ENCODE peak calls at places on chromosomes 16 and 17, in nine cellular contexts. U is AML-193; P is NCI-H2081; S is AG20443; R is AG08396; G is caudate nucleus; W is activated T-cell treated with anti-CD3 and anti-CD28 coated beads for 1 hour; Q is AG04450; F is central memory CD4-positive, alpha-beta T cell. Y is an unnamed sample.

GRCh38 chr17:10151667-10152496 is 46.5 kb downstream of the GAS7 start:
- DNase-seq in Q (no peak), S (no peak), P (no peak), R (no peak), W (no peak), G (peak), F (no peak), U (peak), Y (peak)

GRCh38 chr17:69460963-69461922 is 46.7 kb downstream of the MAP2K6 start:
- DNase-seq in P (no peak), R (no peak), Q (no peak), W (no peak), F (no peak), U (no peak), S (no peak), G (no peak), Y (no peak)

GRCh38 chr17:66200685-66201092 is 8.8 kb upstream of the CEP112 start:
- DNase-seq in W (peak), S (peak), F (peak), U (peak), Q (peak), G (peak), P (peak), R (peak), Y (no peak)

GRCh38 chr17:8965394-8966168 is at the start of gene PIK3R5:
- DNase-seq in F (peak), P (peak), U (peak), Q (no peak), S (peak), G (no peak), R (no peak), W (peak), Y (no peak)

GRCh38 chr16:58614860-58615259 is 14.8 kb downstream of the CNOT1 start:
- DNase-seq in Q (no peak), P (no peak), U (no peak), F (no peak), G (no peak), W (no peak), S (no peak), R (no peak), Y (no peak)

GRCh38 chr16:29117631-29118030 is 132.8 kb downstream of the LAT start:
- DNase-seq in P (no peak), W (no peak), Q (no peak), R (no peak), S (no peak), F (no peak), U (no peak), G (no peak), Y (no peak)

GRCh38 chr17:73278465-73279453 is 17.1 kb upstream of the CPSF4L start:
- DNase-seq in G (no peak), Q (no peak), W (no peak), P (peak), U (no peak), F (no peak), S (peak), R (peak), Y (no peak)

GRCh38 chr17:72118588-72119279 is 2.1 kb upstream of the SOX9 start:
- DNase-seq in P (peak), Q (peak), F (peak), W (no peak), G (peak), S (peak), R (peak), U (peak), Y (peak)

GRCh38 chr17:73291260-73291801 is 20.5 kb downstream of the CDC42EP4 start:
- DNase-seq in P (no peak), F (no peak), Q (no peak), G (no peak), R (peak), U (peak), W (no peak), S (peak), Y (no peak)

GRCh38 chr17:59840908-59841666 is 51.7 kb downstream of the TUBD1 start:
- DNase-seq in F (peak), Q (no peak), P (peak), G (no peak), S (no peak), R (no peak), U (no peak), W (no peak), Y (no peak)

GRCh38 chr17:17314501-17315071 is 11.4 kb downstream of the NT5M start:
- DNase-seq in P (no peak), W (no peak), Q (no peak), S (peak), R (no peak), G (no peak), U (no peak), F (no peak), Y (no peak)

GRCh38 chr16:9647981-9648701 is 534.1 kb downstream of the GRIN2A start:
- DNase-seq in S (peak), Q (no peak), R (peak), U (peak), F (no peak), W (no peak), P (no peak), G (no peak), Y (no peak)

GRCh38 chr16:82639666-82640336 is 13.0 kb downstream of the CDH13 start:
- DNase-seq in G (no peak), R (peak), F (no peak), W (peak), Q (no peak), S (peak), U (peak), P (peak), Y (peak)

GRCh38 chr17:522912-523311 is 170.3 kb upstream of the RPH3AL start:
- DNase-seq in Q (no peak), S (no peak), G (no peak), W (no peak), U (no peak), P (no peak), R (no peak), F (no peak), Y (no peak)

GRCh38 chr16:89918453-89919347 is at the start of gene MC1R:
- DNase-seq in S (no peak), R (peak), G (no peak), Q (no peak), F (no peak), P (no peak), W (no peak), U (no peak), Y (no peak)

GRCh38 chr16:85512716-85513115 is 100.4 kb upstream of the GSE1 start:
- DNase-seq in F (no peak), R (peak), G (no peak), S (no peak), Q (no peak), P (no peak), W (no peak), U (no peak), Y (no peak)

GRCh38 chr17:2138768-2139167 is 83.9 kb downstream of the HIC1 start:
- DNase-seq in S (peak), R (no peak), U (peak), P (no peak), F (no peak), Q (no peak), G (no peak), W (no peak), Y (no peak)

GRCh38 chr16:67428146-67428731 is 2.7 kb upstream of the HSD11B2 start:
- DNase-seq in Q (no peak), R (peak), W (peak), F (peak), U (peak), S (peak), P (peak), G (no peak), Y (peak)

GRCh38 chr16:26281681-26282080 is 589.9 kb downstream of the HS3ST4 start:
- DNase-seq in S (no peak), U (no peak), Q (no peak), W (no peak), G (no peak), R (no peak), F (no peak), P (no peak), Y (no peak)

GRCh38 chr17:31254654-31255053 is 42.4 kb downstream of the OMG start:
- DNase-seq in R (no peak), Q (no peak), G (no peak), U (no peak), F (no peak), P (no peak), W (no peak), S (no peak), Y (no peak)

GRCh38 chr17:67435122-67435521 is 58.0 kb downstream of the PITPNC1 start:
- DNase-seq in U (peak), P (no peak), G (no peak), S (no peak), R (no peak), W (no peak), F (peak), Q (no peak), Y (no peak)

GRCh38 chr17:16474012-16474725 is 17.8 kb downstream of the LRRC75A start:
- DNase-seq in Q (no peak), U (no peak), P (no peak), S (no peak), G (no peak), F (no peak), R (no peak), W (no peak), Y (no peak)

GRCh38 chr16:66278604-66279262 is 87.8 kb upstream of the CDH5 start:
- DNase-seq in R (no peak), U (no peak), S (no peak), F (no peak), G (no peak), Q (no peak), W (no peak), P (peak), Y (no peak)

GRCh38 chr16:52086901-52087300 is 460.0 kb downstream of the TOX3 start:
- DNase-seq in R (no peak), F (no peak), Q (no peak), P (no peak), S (no peak), U (no peak), G (no peak), W (no peak), Y (no peak)

GRCh38 chr17:19317359-19318095 is 45.0 kb downstream of the B9D1 start:
- DNase-seq in P (no peak), F (no peak), Q (peak), G (peak), S (peak), U (no peak), R (peak), W (no peak), Y (peak)

GRCh38 chr17:9205520-9206159 is 184.3 kb downstream of the NTN1 start:
- DNase-seq in G (no peak), S (no peak), Q (no peak), U (no peak), F (no peak), W (no peak), P (no peak), R (no peak), Y (no peak)

GRCh38 chr17:57861000-57861736 is 11.3 kb upstream of the MRPS23 start:
- DNase-seq in F (peak), Q (no peak), P (peak), W (peak), U (peak), G (no peak), S (peak), R (peak), Y (no peak)

GRCh38 chr17:82964851-82965341 is 114.5 kb upstream of the METRNL start:
- DNase-seq in R (no peak), G (no peak), Q (no peak), W (no peak), F (no peak), S (no peak), P (no peak), U (no peak), Y (no peak)

GRCh38 chr17:5077781-5078105 is 524 bp upstream of the ZFP3 start:
- DNase-seq in R (no peak), G (no peak), P (no peak), S (no peak), F (no peak), W (no peak), U (no peak), Q (no peak), Y (no peak)

GRCh38 chr16:81419806-81420205 is 24.8 kb upstream of the CMIP start:
- DNase-seq in Q (no peak), W (no peak), P (no peak), U (no peak), S (no peak), R (no peak), G (no peak), F (no peak), Y (no peak)